ENCODE peak calls at places on chromosomes 3 and 15, in eight cellular contexts. J is NCI-H1092; I is AG04449; C is WTC11; L is progenitor cell of endocrine pancreas; U is T-helper 17 cell; G is sciatic nerve; W is activated effector memory CD4-positive, alpha-beta T cell treated with anti-CD3 and anti-CD28 coated beads, Interleukin-2, amount 50 U/mL, for 16 hours. K is an unnamed sample.

GRCh38 chr3:129758921-129759320 is 134.6 kb downstream of the TMCC1 start:
- DNase-seq in J (no peak), I (no peak), C (no peak), L (no peak), U (no peak), G (no peak), W (no peak), K (no peak)

GRCh38 chr3:44021646-44022594 is 219.8 kb upstream of the TOPAZ1 start:
- DNase-seq in J (no peak), I (no peak), C (peak; percentile 36), L (no peak), U (no peak), G (no peak), W (no peak), K (peak; percentile 19)

GRCh38 chr3:30984855-30985793 is 90.7 kb upstream of the GADL1 start:
- DNase-seq in J (no peak), I (no peak), C (no peak), L (no peak), U (no peak), G (no peak), W (no peak), K (no peak)

GRCh38 chr15:101111570-101112262 is 140.1 kb downstream of the CHSY1 start:
- DNase-seq in J (no peak), I (no peak), C (no peak), L (no peak), U (no peak), G (peak; percentile 53), W (no peak), K (no peak)

GRCh38 chr3:128334086-128334650 is 132.5 kb downstream of the DNAJB8 start:
- DNase-seq in J (no peak), I (no peak), C (no peak), L (no peak), U (no peak), G (no peak), W (peak; percentile 28), K (no peak)

GRCh38 chr15:69573815-69574472 is 121.3 kb downstream of the RPLP1 start:
- DNase-seq in J (no peak), I (peak; percentile 7), C (no peak), L (no peak), U (no peak), G (no peak), W (peak; percentile 79), K (no peak)

GRCh38 chr3:88041005-88041404 is 17.8 kb downstream of the CGGBP1 start:
- DNase-seq in J (no peak), I (no peak), C (peak; percentile 11), L (no peak), U (no peak), G (no peak), W (no peak), K (no peak)

GRCh38 chr3:73530030-73530411 is 94.7 kb downstream of the PDZRN3 start:
- DNase-seq in J (no peak), I (peak; percentile 87), C (no peak), L (no peak), U (no peak), G (no peak), W (no peak), K (no peak)

GRCh38 chr15:77508541-77509505 is 88.1 kb downstream of the HMG20A start:
- DNase-seq in J (no peak), I (no peak), C (no peak), L (no peak), U (no peak), G (no peak), W (peak; percentile 27), K (no peak)

GRCh38 chr3:78645628-78646310 is 1122.0 kb downstream of the ROBO1 start:
- DNase-seq in J (peak; percentile 49), I (peak; percentile 33), C (no peak), L (no peak), U (no peak), G (no peak), W (no peak), K (peak; percentile 19)

GRCh38 chr15:27676647-27677046 is 422.5 kb downstream of the OCA2 start:
- DNase-seq in J (no peak), I (no peak), C (no peak), L (no peak), U (no peak), G (no peak), W (no peak), K (no peak)

GRCh38 chr3:136903899-136904298 is 41.9 kb downstream of the NCK1 start:
- DNase-seq in J (no peak), I (no peak), C (no peak), L (no peak), U (no peak), G (no peak), W (no peak), K (no peak)

GRCh38 chr3:143294183-143294582 is 174.6 kb downstream of the CHST2 start:
- DNase-seq in J (no peak), I (no peak), C (no peak), L (no peak), U (no peak), G (no peak), W (no peak), K (no peak)

GRCh38 chr3:166986000-166986399 is 394.1 kb downstream of the ZBBX start:
- DNase-seq in J (no peak), I (no peak), C (no peak), L (no peak), U (no peak), G (no peak), W (no peak), K (no peak)

GRCh38 chr15:66809664-66810063 is 107.6 kb downstream of the SMAD6 start:
- DNase-seq in J (no peak), I (no peak), C (no peak), L (no peak), U (no peak), G (peak; percentile 14), W (no peak), K (no peak)

GRCh38 chr15:33234019-33234418 is 39.5 kb upstream of the FMN1 start:
- DNase-seq in J (peak; percentile 8), I (no peak), C (no peak), L (no peak), U (no peak), G (no peak), W (no peak), K (peak; percentile 20)

GRCh38 chr3:171967137-171967783 is 72.1 kb upstream of the FNDC3B start:
- DNase-seq in J (no peak), I (peak; percentile 65), C (no peak), L (no peak), U (no peak), G (no peak), W (no peak), K (no peak)

GRCh38 chr3:151468284-151468917 is 7.5 kb upstream of the IGSF10 start:
- DNase-seq in J (peak; percentile 53), I (no peak), C (peak; percentile 48), L (peak; percentile 28), U (peak; percentile 13), G (no peak), W (no peak), K (peak; percentile 44)

GRCh38 chr3:153658151-153658550 is 463.0 kb upstream of the ARHGEF26 start:
- DNase-seq in J (no peak), I (no peak), C (no peak), L (no peak), U (no peak), G (no peak), W (no peak), K (no peak)

GRCh38 chr15:31304074-31304648 is 22.5 kb upstream of the KLF13 start:
- DNase-seq in J (no peak), I (no peak), C (no peak), L (no peak), U (no peak), G (no peak), W (peak; percentile 58), K (no peak)

GRCh38 chr3:72891053-72891855 is 3.4 kb downstream of the GXYLT2 start:
- DNase-seq in J (peak; percentile 78), I (peak; percentile 99), C (no peak), L (no peak), U (no peak), G (peak; percentile 70), W (no peak), K (no peak)

GRCh38 chr3:60431599-60431958 is 819.7 kb downstream of the FHIT start:
- DNase-seq in J (no peak), I (no peak), C (peak; percentile 17), L (no peak), U (no peak), G (no peak), W (no peak), K (no peak)

GRCh38 chr3:58003093-58003492 is 5.1 kb upstream of the FLNB start:
- DNase-seq in J (no peak), I (no peak), C (no peak), L (no peak), U (no peak), G (no peak), W (no peak), K (no peak)